ENCODE peak calls at places on chromosomes 1 and 21, in nine cellular contexts. E is A673; H is NT2/D1; V is body of pancreas; G is right cardiac atrium; R is cardiac muscle cell; X is left ventricle myocardium inferior; M is effector memory CD4-positive, alpha-beta T cell; Z is fibroblast of lung. J is an unnamed sample. For H3K4me1, the result is how much of the 10 kb centered on the place peaks cover.

GRCh38 chr1:72037745-72038343 is 244.5 kb downstream of the NEGR1 start:
- DNase-seq in E (peak), H (peak), V (peak), G (no peak), R (peak), X (no peak), M (no peak), Z (peak), J (peak)

GRCh38 chr1:89821322-89822108 is 683 bp downstream of the LRRC8D start:
- DNase-seq in E (peak), H (no peak), V (peak), G (peak), R (peak), X (peak), M (peak), Z (peak), J (peak)

GRCh38 chr1:230124187-230125128 is 57.4 kb downstream of the GALNT2 start:
- DNase-seq in E (no peak), H (no peak), V (no peak), G (no peak), R (no peak), X (no peak), M (no peak), Z (peak), J (no peak)

GRCh38 chr1:63327417-63328139 is 5.2 kb downstream of the FOXD3 start:
- DNase-seq in E (peak), H (peak), V (peak), G (peak), R (peak), X (no peak), M (no peak), Z (peak), J (peak)

GRCh38 chr1:21251773-21252471 is 38.3 kb downstream of the ECE1 start:
- DNase-seq in E (no peak), H (no peak), V (peak), G (peak), R (peak), X (no peak), M (no peak), Z (peak), J (peak)

GRCh38 chr1:40769815-40770214 is 13.8 kb upstream of the KCNQ4 start:
- DNase-seq in E (peak), H (no peak), V (no peak), G (no peak), R (no peak), X (no peak), M (no peak), Z (no peak), J (no peak)

GRCh38 chr1:204191481-204191880 is 4.8 kb downstream of the KISS1 start:
- DNase-seq in E (no peak), H (no peak), V (no peak), G (no peak), R (no peak), X (no peak), M (no peak), Z (no peak), J (no peak)

GRCh38 chr1:229863651-229864545 is 203.1 kb upstream of the GALNT2 start:
- DNase-seq in E (no peak), H (no peak), V (no peak), G (peak), R (no peak), X (peak), M (no peak), Z (no peak), J (peak)

GRCh38 chr1:63902844-63903589 is 129.2 kb downstream of the ROR1 start:
- DNase-seq in E (no peak), H (no peak), V (peak), G (no peak), R (peak), X (no peak), M (no peak), Z (peak), J (no peak)

GRCh38 chr21:38989097-38989744 is 183.5 kb downstream of the ETS2 start:
- DNase-seq in E (no peak), H (no peak), V (no peak), G (no peak), R (no peak), X (no peak), M (no peak), Z (no peak), J (no peak)

GRCh38 chr21:45836694-45837670 is 144.6 kb upstream of the COL6A1 start:
- DNase-seq in E (no peak), H (no peak), V (no peak), G (no peak), R (no peak), X (no peak), M (no peak), Z (no peak), J (no peak)

GRCh38 chr1:57061369-57061768 is 95.6 kb upstream of the C8B start:
- DNase-seq in E (no peak), H (no peak), V (no peak), G (no peak), R (peak), X (no peak), M (no peak), Z (peak), J (no peak)

GRCh38 chr1:230992100-230992774 is 13.3 kb downstream of the ARV1 start:
- DNase-seq in E (no peak), H (no peak), V (peak), G (no peak), R (no peak), X (no peak), M (no peak), Z (peak), J (no peak)

GRCh38 chr1:35560256-35561225 is 2.9 kb downstream of the NCDN start:
- DNase-seq in E (no peak), H (no peak), V (peak), G (peak), R (no peak), X (peak), M (no peak), Z (no peak), J (peak)

GRCh38 chr21:42672699-42673458 is 19.5 kb downstream of the PDE9A start:
- DNase-seq in E (peak), H (no peak), V (no peak), G (no peak), R (peak), X (no peak), M (no peak), Z (peak), J (no peak)

GRCh38 chr1:182069028-182069466 is 7.5 kb upstream of the ZNF648 start:
- DNase-seq in E (peak), H (peak), V (peak), G (peak), R (peak), X (peak), M (no peak), Z (no peak), J (peak)

DNA sequence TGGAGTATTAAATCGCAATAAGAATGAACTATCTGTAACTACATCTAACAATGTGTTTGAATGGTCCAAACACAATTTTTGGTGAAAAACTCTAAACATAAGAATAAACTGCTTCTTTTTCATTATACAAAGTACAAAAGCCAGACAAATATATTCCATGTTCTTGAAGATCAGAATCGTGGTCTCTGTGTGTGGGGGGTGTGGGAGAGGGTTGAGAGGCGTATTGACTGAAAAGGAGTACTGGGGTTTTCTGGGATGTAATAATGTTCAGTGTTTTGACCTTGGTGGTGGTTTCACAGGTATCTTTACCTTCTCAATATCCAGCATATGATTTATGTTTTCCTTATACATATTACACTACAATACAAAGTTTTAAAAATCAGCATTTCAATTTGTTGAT is 764 bp upstream of the CFH start:
- DNase-seq in E (no peak), H (no peak), V (no peak), G (no peak), R (no peak), X (no peak), M (no peak), Z (no peak), J (no peak)
- H3K4me1 ChIP-seq in E (under half), H (under half), V (under half), G (under half), R (under half), X (under half), M (under half), Z (under half), J (under half)

GRCh38 chr1:42950146-42950480 is 8.6 kb downstream of the SLC2A1 start:
- DNase-seq in E (no peak), H (no peak), V (no peak), G (no peak), R (peak), X (no peak), M (no peak), Z (peak), J (no peak)
- H3K4me1 ChIP-seq in E (under half), H (under half), V (under half), G (under half), R (half or more), X (half or more), M (half or more), Z (under half), J (under half)

DNA sequence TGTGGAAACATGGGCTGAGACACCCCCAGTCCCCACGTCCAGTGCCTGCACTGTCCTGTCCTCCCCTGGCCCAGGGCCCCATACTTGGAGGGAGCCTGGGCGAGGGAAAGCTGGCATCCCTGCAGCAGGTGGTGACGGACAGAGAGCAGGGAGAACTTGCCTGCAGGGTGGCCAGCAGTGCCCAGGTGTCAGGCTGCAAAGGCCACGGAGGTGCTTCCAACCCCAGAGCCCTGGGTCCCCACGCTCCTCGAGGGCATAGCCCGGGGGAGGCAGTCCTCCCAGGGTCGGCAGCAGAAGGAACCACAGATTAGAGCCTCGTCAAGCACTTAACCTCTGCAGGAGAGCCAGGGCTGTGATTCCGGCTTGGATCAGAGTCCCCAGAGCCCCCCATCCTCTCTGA is 77.5 kb downstream of the ARHGEF16 start:
- DNase-seq in E (no peak), H (no peak), V (peak), G (no peak), R (no peak), X (peak), M (no peak), Z (no peak), J (no peak)
- H3K4me1 ChIP-seq in E (under half), H (under half), V (under half), G (under half), R (under half), X (under half), M (under half), Z (under half), J (under half)

DNA sequence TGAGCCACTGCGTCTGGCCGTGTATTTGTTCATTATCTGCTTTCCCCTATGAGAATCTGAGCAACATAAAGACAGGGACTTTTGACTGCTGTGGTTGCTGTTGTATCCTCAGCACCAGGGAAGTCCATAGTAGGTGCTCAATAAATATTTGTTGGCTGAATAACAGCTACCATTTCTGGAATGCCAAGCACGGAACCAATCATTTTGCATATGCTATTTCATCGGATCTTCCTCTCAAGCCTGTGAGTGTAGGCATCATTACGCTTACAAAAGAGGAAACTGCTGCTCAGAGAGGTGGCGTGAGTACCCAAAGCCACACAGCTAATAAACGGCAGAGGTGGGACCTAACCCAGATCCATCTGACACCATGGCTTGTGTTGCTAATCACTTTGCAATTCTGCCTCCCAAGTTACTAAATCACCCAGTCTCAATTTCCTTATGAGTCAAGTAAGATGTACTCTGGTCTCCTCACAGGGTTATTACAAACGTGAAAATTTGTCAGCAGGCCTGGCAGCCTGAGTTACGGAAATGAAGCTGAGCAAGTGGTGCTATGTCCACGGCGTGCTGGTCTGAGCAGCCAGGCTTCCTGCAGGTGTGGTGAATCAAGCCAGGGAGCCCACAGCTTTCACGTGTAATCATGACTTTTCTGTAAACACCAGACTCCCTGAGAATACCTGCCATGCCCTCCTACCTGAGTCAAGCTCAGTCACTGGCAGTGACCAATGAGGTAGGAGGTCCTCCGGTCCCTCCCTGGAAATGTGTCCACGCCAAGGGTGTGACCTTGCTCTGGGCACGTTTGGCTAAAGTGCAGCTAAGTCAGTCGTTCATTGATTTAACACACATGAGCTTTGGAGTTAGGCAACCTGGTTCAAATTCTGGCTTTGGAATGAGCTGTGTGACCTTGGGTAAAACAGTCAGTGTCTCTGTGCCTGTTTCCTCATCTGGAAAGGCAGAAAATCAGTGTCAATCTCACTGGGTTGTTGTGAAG is 4.8 kb upstream of the RHCE start:
- DNase-seq in E (no peak), H (no peak), V (peak), G (no peak), R (no peak), X (no peak), M (no peak), Z (peak), J (peak)
- H3K4me1 ChIP-seq in E (under half), H (under half), V (under half), G (under half), R (under half), X (under half), M (under half), Z (under half), J (under half)